ENCODE peak calls at places on chromosomes 11 and 22, in nine cellular contexts. X, Y, H, J, T, M, K, Q and L are unnamed samples.

GRCh38 chr11:121482231-121483129 is 29.7 kb upstream of the SORL1-AS1 start:
- DNase-seq in X (no peak), Y (no peak), H (no peak), J (no peak), T (no peak), M (no peak), K (peak; percentile 73), Q (no peak), L (peak; percentile 39)

GRCh38 chr11:12017243-12017678 is 8.8 kb upstream of the DKK3 start:
- DNase-seq in X (no peak), Y (no peak), H (no peak), J (no peak), T (no peak), M (no peak), K (no peak), Q (peak; percentile 85), L (no peak)

GRCh38 chr11:75815345-75815983 is 454 bp downstream of the UVRAG start:
- DNase-seq in X (peak; percentile 47), Y (no peak), H (no peak), J (peak; percentile 83), T (no peak), M (no peak), K (no peak), Q (peak; percentile 29), L (no peak)

GRCh38 chr22:33440756-33441155 is 382.6 kb upstream of the SYN3 start:
- DNase-seq in X (no peak), Y (peak; percentile 5), H (no peak), J (no peak), T (peak; percentile 52), M (no peak), K (no peak), Q (no peak), L (no peak)

GRCh38 chr11:25734592-25735211 is 597.2 kb upstream of the ANO3 start:
- DNase-seq in X (no peak), Y (no peak), H (no peak), J (no peak), T (no peak), M (no peak), K (no peak), Q (peak; percentile 19), L (no peak)

GRCh38 chr22:39868741-39869140 is 24.8 kb downstream of the ENTHD1 start:
- DNase-seq in X (no peak), Y (no peak), H (no peak), J (no peak), T (no peak), M (no peak), K (no peak), Q (no peak), L (no peak)

GRCh38 chr11:96748639-96749370 is 359.0 kb downstream of the JRKL start:
- DNase-seq in X (no peak), Y (no peak), H (no peak), J (no peak), T (no peak), M (no peak), K (no peak), Q (peak; percentile 46), L (no peak)

GRCh38 chr22:42519544-42520237 is at the start of gene RRP7A:
- DNase-seq in X (peak; percentile 85), Y (peak; percentile 74), H (peak; percentile 79), J (peak; percentile 87), T (peak; percentile 87), M (peak; percentile 85), K (peak; percentile 92), Q (peak; percentile 54), L (peak; percentile 85)

GRCh38 chr11:69925366-69926196 is 106.4 kb upstream of the FGF3 start:
- DNase-seq in X (no peak), Y (no peak), H (peak; percentile 13), J (peak; percentile 65), T (peak; percentile 13), M (no peak), K (no peak), Q (peak; percentile 49), L (no peak)

GRCh38 chr11:106249857-106250256 is 172.4 kb downstream of the AASDHPPT start:
- DNase-seq in X (no peak), Y (no peak), H (no peak), J (no peak), T (no peak), M (peak; percentile 46), K (no peak), Q (no peak), L (no peak)

GRCh38 chr11:36441610-36442208 is 68.4 kb downstream of the TRAF6 start:
- DNase-seq in X (no peak), Y (no peak), H (no peak), J (no peak), T (no peak), M (no peak), K (no peak), Q (no peak), L (no peak)

GRCh38 chr11:82711648-82712047 is 22.0 kb downstream of the FAM181B start:
- DNase-seq in X (no peak), Y (no peak), H (no peak), J (no peak), T (no peak), M (no peak), K (no peak), Q (no peak), L (no peak)

GRCh38 chr22:49404576-49405199 is 423.0 kb downstream of the BRD1 start:
- DNase-seq in X (peak; percentile 23), Y (no peak), H (no peak), J (peak; percentile 57), T (no peak), M (no peak), K (peak; percentile 36), Q (no peak), L (peak; percentile 18)

GRCh38 chr11:33930317-33931021 is 38.6 kb upstream of the LMO2 start:
- DNase-seq in X (no peak), Y (peak; percentile 10), H (no peak), J (no peak), T (no peak), M (peak; percentile 13), K (no peak), Q (no peak), L (peak; percentile 48)
- H3K27ac ChIP-seq in X (peak overlapping the region; percentile 87), Y (peak overlapping the region; percentile 47), H (peak overlapping the region; percentile 72), J (peak overlapping the region; percentile 66), T (peak overlapping the region; percentile 55), M (no peak overlapping the region), K (peak overlapping the region; percentile 75), Q (peak overlapping the region; percentile 17), L (peak overlapping the region; percentile 78)

DNA sequence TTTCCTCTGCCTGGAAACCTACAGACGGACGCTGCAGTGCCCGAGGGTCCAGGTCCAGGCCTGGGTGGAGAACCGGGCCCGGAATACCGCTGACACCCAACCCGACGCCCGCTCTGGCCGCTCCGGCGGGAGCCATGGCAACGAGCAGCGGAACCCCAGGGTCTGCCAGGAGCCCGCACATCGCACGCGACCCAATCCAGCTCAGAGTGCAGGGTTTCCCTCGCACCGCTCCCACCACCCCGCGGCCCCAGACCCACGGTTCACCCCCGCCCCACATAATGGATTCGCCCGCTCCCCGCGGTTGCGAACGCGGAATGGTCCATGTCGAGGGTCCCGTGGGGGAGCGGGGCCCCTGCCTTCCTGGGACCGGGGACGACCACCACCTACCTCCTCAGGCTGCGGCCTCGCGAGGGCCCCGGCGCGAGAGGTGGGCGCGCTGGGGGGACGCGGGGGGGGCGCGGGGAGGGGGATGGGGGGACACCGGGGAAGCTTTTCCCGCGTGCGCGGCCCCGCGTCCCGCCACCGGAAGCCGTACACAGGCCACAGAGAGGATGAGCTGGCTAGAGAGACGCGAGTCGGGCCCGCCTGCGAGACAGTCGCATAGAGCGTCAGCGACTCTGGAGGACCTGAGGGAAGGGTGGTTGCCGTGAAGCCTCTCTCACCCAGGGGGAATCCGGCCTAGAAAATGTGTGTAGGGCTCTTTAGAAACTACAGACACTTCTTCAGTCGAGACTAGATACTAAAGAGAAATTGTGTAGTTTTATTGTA is at the start of gene SSRP1:
- DNase-seq in X (peak; percentile 88), Y (peak; percentile 82), H (peak; percentile 86), J (peak; percentile 95), T (peak; percentile 91), M (peak; percentile 91), K (peak; percentile 94), Q (peak; percentile 83), L (peak; percentile 96)
- TF ChIP-seq POLR2A in X (no peak), Y (peak; percentile 21), H (no peak), J (peak; percentile 13), T (peak; percentile 51), M (peak; percentile 77), K (peak; percentile 35), Q (peak; percentile 66), L (peak; percentile 61)

GRCh38 chr11:128291043-128291442 is 296.3 kb downstream of the ETS1 start:
- DNase-seq in X (no peak), Y (no peak), H (no peak), J (no peak), T (no peak), M (no peak), K (peak; percentile 54), Q (no peak), L (no peak)
- H3K27ac ChIP-seq in X (peak overlapping the region; percentile 88), Y (no peak overlapping the region), H (no peak overlapping the region), J (peak overlapping the region; percentile 64), T (no peak overlapping the region), M (no peak overlapping the region), K (peak overlapping the region; percentile 82), Q (no peak overlapping the region), L (peak overlapping the region; percentile 70)

GRCh38 chr11:2398664-2399355 is 1.7 kb upstream of the TSSC4 start:
- DNase-seq in X (no peak), Y (no peak), H (no peak), J (no peak), T (no peak), M (no peak), K (no peak), Q (no peak), L (no peak)
- TF ChIP-seq POLR2A in X (no peak), Y (no peak), H (no peak), J (no peak), T (no peak), M (no peak), K (no peak), Q (no peak), L (no peak)

DNA sequence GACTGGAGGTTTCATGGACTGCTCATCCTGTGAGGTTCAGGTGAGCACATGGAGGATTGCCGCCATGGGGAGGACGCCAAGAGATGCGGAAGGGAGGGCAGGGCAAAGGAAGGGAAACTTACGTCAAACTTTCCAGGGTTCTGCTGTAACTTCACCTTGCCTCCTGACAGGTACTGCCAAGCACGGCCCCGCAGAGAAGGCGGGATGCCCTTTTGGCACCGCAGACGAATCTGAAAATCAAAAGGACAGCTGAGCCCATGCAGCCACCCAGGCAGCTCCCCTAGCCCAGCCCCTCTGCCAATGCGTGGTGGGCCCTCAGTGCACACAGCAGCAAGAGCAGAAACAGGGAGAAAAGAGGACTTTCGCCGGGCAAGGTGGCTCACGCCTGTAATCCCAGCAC is 10.0 kb upstream of the CASTOR1 start:
- DNase-seq in X (no peak), Y (no peak), H (no peak), J (no peak), T (no peak), M (no peak), K (no peak), Q (no peak), L (no peak)
- H3K27ac ChIP-seq in X (peak overlapping the region; percentile 78), Y (peak overlapping the region; percentile 91), H (no peak overlapping the region), J (peak overlapping the region; percentile 43), T (no peak overlapping the region), M (no peak overlapping the region), K (no peak overlapping the region), Q (no peak overlapping the region), L (peak overlapping the region; percentile 83)